ENCODE peak calls at places on chromosomes 3 and 15, in five cellular contexts. U is IMR-90, H is breast epithelium, O is K562, D is vagina. Z is an unnamed sample.

GRCh38 chr15:65333441-65333820 is 29.0 kb downstream of the RNU5B-1 start:
- DNase-seq in U (no peak), H (no peak), O (no peak), D (no peak), Z (no peak)

GRCh38 chr3:105137911-105138310 is 228.8 kb upstream of the ALCAM start:
- DNase-seq in U (peak), H (no peak), O (no peak), D (no peak), Z (no peak)

GRCh38 chr3:98814799-98815450 is 51.8 kb downstream of the ST3GAL6 start:
- DNase-seq in U (peak), H (no peak), O (no peak), D (no peak), Z (no peak)

GRCh38 chr3:21457084-21457483 is 293.9 kb downstream of the ZNF385D start:
- DNase-seq in U (no peak), H (no peak), O (no peak), D (no peak), Z (no peak)

GRCh38 chr3:196941846-196942225 is 492 bp downstream of the NCBP2 start:
- DNase-seq in U (peak), H (no peak), O (peak), D (no peak), Z (peak)

GRCh38 chr3:7238565-7239295 is 377.8 kb downstream of the GRM7 start:
- DNase-seq in U (no peak), H (no peak), O (no peak), D (no peak), Z (no peak)

GRCh38 chr3:139107424-139108252 is 62.9 kb upstream of the PRR23C start:
- DNase-seq in U (no peak), H (no peak), O (no peak), D (peak), Z (no peak)

GRCh38 chr3:111745786-111746185 is 113.3 kb upstream of the PHLDB2 start:
- DNase-seq in U (no peak), H (no peak), O (no peak), D (no peak), Z (no peak)

GRCh38 chr3:1275495-1275894 is 182.7 kb downstream of the CNTN6 start:
- DNase-seq in U (no peak), H (no peak), O (no peak), D (no peak), Z (no peak)

GRCh38 chr3:66495633-66496032 is 5.2 kb downstream of the LRIG1 start:
- DNase-seq in U (no peak), H (no peak), O (no peak), D (no peak), Z (no peak)

GRCh38 chr3:116678853-116679252 is 30.7 kb upstream of the TUSC7 start:
- DNase-seq in U (no peak), H (no peak), O (no peak), D (no peak), Z (no peak)

GRCh38 chr15:65258370-65258769 is 28.3 kb downstream of the PARP16 start:
- DNase-seq in U (no peak), H (no peak), O (no peak), D (no peak), Z (no peak)

GRCh38 chr3:127000128-127000527 is 17.2 kb downstream of the PLXNA1 start:
- DNase-seq in U (no peak), H (no peak), O (no peak), D (no peak), Z (no peak)

GRCh38 chr3:85594648-85595047 is 635.9 kb downstream of the CADM2 start:
- DNase-seq in U (no peak), H (no peak), O (no peak), D (no peak), Z (no peak)

GRCh38 chr3:51995346-51996156 is at the start of gene RPL29:
- DNase-seq in U (peak), H (peak), O (peak), D (no peak), Z (peak)
- TF ChIP-seq CTCF in U (no peak), H (no peak), O (no peak), D (peak), Z (no peak)

GRCh38 chr3:14907043-14907966 is 40.1 kb upstream of the NR2C2 start:
- DNase-seq in U (no peak), H (no peak), O (no peak), D (peak), Z (no peak)
- TF ChIP-seq POLR2A in U (no peak), H (no peak), O (no peak), D (no peak), Z (no peak)

GRCh38 chr3:170726976-170727661 is 141.2 kb upstream of the SLC7A14 start:
- DNase-seq in U (peak), H (no peak), O (peak), D (no peak), Z (no peak)
- TF ChIP-seq CTCF in U (no peak), H (no peak), O (no peak), D (no peak), Z (no peak)

GRCh38 chr15:40952901-40953712 is at the start of gene CHAC1:
- DNase-seq in U (peak), H (peak), O (peak), D (no peak), Z (peak)
- TF ChIP-seq POLR2A in U (peak), H (no peak), O (peak), D (no peak), Z (peak)

GRCh38 chr15:82176528-82176927 is 86.0 kb downstream of the EFL1 start:
- DNase-seq in U (no peak), H (no peak), O (no peak), D (no peak), Z (no peak)
- TF ChIP-seq CTCF in U (no peak), H (no peak), O (no peak), D (no peak), Z (no peak)

GRCh38 chr15:93321881-93322282 is 232.9 kb upstream of the RGMA start:
- DNase-seq in U (no peak), H (peak), O (no peak), D (no peak), Z (no peak)
- TF ChIP-seq POLR2A in U (no peak), H (no peak), O (no peak), D (no peak), Z (no peak)

GRCh38 chr15:44427756-44428724 is 611 bp downstream of the CTDSPL2 start:
- DNase-seq in U (peak), H (no peak), O (peak), D (no peak), Z (no peak)
- TF ChIP-seq CTCF in U (no peak), H (no peak), O (peak), D (no peak), Z (no peak)

GRCh38 chr3:8501388-8502131 is at the start of gene LMCD1:
- DNase-seq in U (peak), H (peak), O (peak), D (no peak), Z (peak)
- TF ChIP-seq POLR2A in U (peak), H (peak), O (no peak), D (no peak), Z (no peak)

GRCh38 chr3:61793056-61793455 is 231.7 kb downstream of the PTPRG start:
- DNase-seq in U (no peak), H (no peak), O (no peak), D (no peak), Z (no peak)
- TF ChIP-seq CTCF in U (no peak), H (no peak), O (no peak), D (no peak), Z (no peak)

GRCh38 chr3:158801696-158802398 is at the start of gene MFSD1:
- DNase-seq in U (peak), H (peak), O (peak), D (no peak), Z (peak)
- TF ChIP-seq POLR2A in U (peak), H (peak), O (peak), D (no peak), Z (no peak)